ENCODE peak calls at places on chromosomes 1 and 21, in seven cellular contexts. One of them, this sample, is unnamed.

GRCh38 chr1:163528710-163529348 is 207.1 kb downstream of the NUF2 start:
- DNase-seq in stimulated activated CD4-positive, alpha-beta T cell treated with anti-CD3 and anti-CD28 coated beads, TNF-alpha, amount 100 ng/mL, for 4 hours: no peak
- DNase-seq in Calu3: peak
- DNase-seq in substantia nigra: no peak
- DNase-seq in esophagus squamous epithelium: no peak
- DNase-seq in germinal center: peak
- DNase-seq in stimulated activated naive CD4-positive, alpha-beta T cell: no peak
- DNase-seq in this sample: no peak

GRCh38 chr1:151198254-151199127 is at the start of gene PIP5K1A:
- DNase-seq in esophagus squamous epithelium: peak
- DNase-seq in Calu3: peak
- DNase-seq in stimulated activated CD4-positive, alpha-beta T cell treated with anti-CD3 and anti-CD28 coated beads, TNF-alpha, amount 100 ng/mL, for 4 hours: peak
- DNase-seq in germinal center: peak
- DNase-seq in stimulated activated naive CD4-positive, alpha-beta T cell: peak
- DNase-seq in substantia nigra: peak
- DNase-seq in this sample: peak

GRCh38 chr1:68112835-68113243 is 62.4 kb upstream of the DIRAS3 start:
- DNase-seq in stimulated activated naive CD4-positive, alpha-beta T cell: no peak
- DNase-seq in germinal center: no peak
- DNase-seq in esophagus squamous epithelium: no peak
- DNase-seq in Calu3: peak
- DNase-seq in stimulated activated CD4-positive, alpha-beta T cell treated with anti-CD3 and anti-CD28 coated beads, TNF-alpha, amount 100 ng/mL, for 4 hours: no peak
- DNase-seq in substantia nigra: peak
- DNase-seq in this sample: no peak

GRCh38 chr21:39715804-39716397 is 29.1 kb upstream of the IGSF5 start:
- DNase-seq in stimulated activated CD4-positive, alpha-beta T cell treated with anti-CD3 and anti-CD28 coated beads, TNF-alpha, amount 100 ng/mL, for 4 hours: peak
- DNase-seq in substantia nigra: no peak
- DNase-seq in esophagus squamous epithelium: no peak
- DNase-seq in Calu3: peak
- DNase-seq in germinal center: peak
- DNase-seq in stimulated activated naive CD4-positive, alpha-beta T cell: no peak
- DNase-seq in this sample: no peak

GRCh38 chr1:79043506-79043905 is 37.0 kb upstream of the ADGRL4 start:
- DNase-seq in esophagus squamous epithelium: no peak
- DNase-seq in stimulated activated CD4-positive, alpha-beta T cell treated with anti-CD3 and anti-CD28 coated beads, TNF-alpha, amount 100 ng/mL, for 4 hours: no peak
- DNase-seq in substantia nigra: no peak
- DNase-seq in stimulated activated naive CD4-positive, alpha-beta T cell: no peak
- DNase-seq in germinal center: no peak
- DNase-seq in Calu3: no peak
- DNase-seq in this sample: no peak

GRCh38 chr1:53334312-53334711 is 6.4 kb upstream of the LRP8 start:
- DNase-seq in Calu3: no peak
- DNase-seq in stimulated activated naive CD4-positive, alpha-beta T cell: no peak
- DNase-seq in substantia nigra: no peak
- DNase-seq in germinal center: no peak
- DNase-seq in esophagus squamous epithelium: no peak
- DNase-seq in stimulated activated CD4-positive, alpha-beta T cell treated with anti-CD3 and anti-CD28 coated beads, TNF-alpha, amount 100 ng/mL, for 4 hours: no peak
- DNase-seq in this sample: no peak

GRCh38 chr1:209797978-209798639 is 7.8 kb downstream of the IRF6 start:
- DNase-seq in stimulated activated naive CD4-positive, alpha-beta T cell: no peak
- DNase-seq in esophagus squamous epithelium: no peak
- DNase-seq in Calu3: no peak
- DNase-seq in germinal center: no peak
- DNase-seq in substantia nigra: no peak
- DNase-seq in stimulated activated CD4-positive, alpha-beta T cell treated with anti-CD3 and anti-CD28 coated beads, TNF-alpha, amount 100 ng/mL, for 4 hours: no peak
- DNase-seq in this sample: no peak

GRCh38 chr1:19504796-19505693 is 19.7 kb upstream of the CAPZB start:
- DNase-seq in Calu3: no peak
- DNase-seq in substantia nigra: no peak
- DNase-seq in germinal center: no peak
- DNase-seq in esophagus squamous epithelium: no peak
- DNase-seq in stimulated activated naive CD4-positive, alpha-beta T cell: no peak
- DNase-seq in stimulated activated CD4-positive, alpha-beta T cell treated with anti-CD3 and anti-CD28 coated beads, TNF-alpha, amount 100 ng/mL, for 4 hours: no peak
- DNase-seq in this sample: no peak

GRCh38 chr1:54012008-54012325 is 6.0 kb downstream of the LDLRAD1 start:
- DNase-seq in germinal center: no peak
- DNase-seq in stimulated activated naive CD4-positive, alpha-beta T cell: no peak
- DNase-seq in stimulated activated CD4-positive, alpha-beta T cell treated with anti-CD3 and anti-CD28 coated beads, TNF-alpha, amount 100 ng/mL, for 4 hours: no peak
- DNase-seq in Calu3: no peak
- DNase-seq in esophagus squamous epithelium: no peak
- DNase-seq in substantia nigra: no peak
- DNase-seq in this sample: no peak

GRCh38 chr1:2181271-2181670 is 13.3 kb downstream of the FAAP20 start:
- DNase-seq in substantia nigra: no peak
- DNase-seq in Calu3: no peak
- DNase-seq in stimulated activated CD4-positive, alpha-beta T cell treated with anti-CD3 and anti-CD28 coated beads, TNF-alpha, amount 100 ng/mL, for 4 hours: no peak
- DNase-seq in germinal center: no peak
- DNase-seq in stimulated activated naive CD4-positive, alpha-beta T cell: no peak
- DNase-seq in esophagus squamous epithelium: no peak
- DNase-seq in this sample: no peak

GRCh38 chr1:155300553-155301329 is 497 bp downstream of the PKLR start:
- DNase-seq in germinal center: no peak
- DNase-seq in stimulated activated naive CD4-positive, alpha-beta T cell: no peak
- DNase-seq in Calu3: no peak
- DNase-seq in esophagus squamous epithelium: no peak
- DNase-seq in substantia nigra: no peak
- DNase-seq in stimulated activated CD4-positive, alpha-beta T cell treated with anti-CD3 and anti-CD28 coated beads, TNF-alpha, amount 100 ng/mL, for 4 hours: no peak
- DNase-seq in this sample: no peak

GRCh38 chr1:221712776-221713431 is 29.0 kb downstream of the DUSP10 start:
- DNase-seq in Calu3: no peak
- DNase-seq in esophagus squamous epithelium: no peak
- DNase-seq in stimulated activated CD4-positive, alpha-beta T cell treated with anti-CD3 and anti-CD28 coated beads, TNF-alpha, amount 100 ng/mL, for 4 hours: no peak
- DNase-seq in germinal center: peak
- DNase-seq in stimulated activated naive CD4-positive, alpha-beta T cell: peak
- DNase-seq in substantia nigra: no peak
- DNase-seq in this sample: no peak

GRCh38 chr1:239811211-239811902 is 280.3 kb upstream of the FMN2 start:
- DNase-seq in esophagus squamous epithelium: no peak
- DNase-seq in germinal center: no peak
- DNase-seq in stimulated activated naive CD4-positive, alpha-beta T cell: no peak
- DNase-seq in Calu3: no peak
- DNase-seq in substantia nigra: no peak
- DNase-seq in stimulated activated CD4-positive, alpha-beta T cell treated with anti-CD3 and anti-CD28 coated beads, TNF-alpha, amount 100 ng/mL, for 4 hours: no peak
- DNase-seq in this sample: no peak

GRCh38 chr1:203351037-203351625 is at the start of gene FMOD:
- DNase-seq in germinal center: peak
- DNase-seq in esophagus squamous epithelium: no peak
- DNase-seq in substantia nigra: no peak
- DNase-seq in Calu3: peak
- DNase-seq in stimulated activated CD4-positive, alpha-beta T cell treated with anti-CD3 and anti-CD28 coated beads, TNF-alpha, amount 100 ng/mL, for 4 hours: no peak
- DNase-seq in stimulated activated naive CD4-positive, alpha-beta T cell: no peak
- DNase-seq in this sample: no peak

GRCh38 chr1:110746644-110747259 is 72.0 kb upstream of the KCNA3 start:
- DNase-seq in germinal center: peak
- DNase-seq in stimulated activated CD4-positive, alpha-beta T cell treated with anti-CD3 and anti-CD28 coated beads, TNF-alpha, amount 100 ng/mL, for 4 hours: peak
- DNase-seq in esophagus squamous epithelium: no peak
- DNase-seq in stimulated activated naive CD4-positive, alpha-beta T cell: no peak
- DNase-seq in Calu3: peak
- DNase-seq in substantia nigra: no peak
- DNase-seq in this sample: no peak

GRCh38 chr21:43748622-43749021 is 27.5 kb downstream of the CSTB start:
- DNase-seq in substantia nigra: no peak
- DNase-seq in stimulated activated naive CD4-positive, alpha-beta T cell: no peak
- DNase-seq in stimulated activated CD4-positive, alpha-beta T cell treated with anti-CD3 and anti-CD28 coated beads, TNF-alpha, amount 100 ng/mL, for 4 hours: no peak
- DNase-seq in Calu3: no peak
- DNase-seq in germinal center: no peak
- DNase-seq in esophagus squamous epithelium: no peak
- DNase-seq in this sample: no peak